ENCODE peak calls at places on chromosomes 12 and 14, in seven cellular contexts. C is effector memory CD8-positive, alpha-beta T cell; L is cerebellar nuclear complex; W is EL; B is NCI-H1092; S is osteocyte; K is epithelial cell of esophagus. U is an unnamed sample.

GRCh38 chr12:12384601-12385321 is 27.9 kb downstream of the BORCS5 start:
- DNase-seq in B (no peak), W (no peak), S (no peak), L (no peak), K (no peak), C (peak; percentile 31), U (peak; percentile 19)

GRCh38 chr12:47312794-47313426 is 233.2 kb upstream of the AMIGO2 start:
- DNase-seq in W (no peak), K (no peak), C (no peak), S (no peak), B (no peak), L (no peak), U (no peak)

GRCh38 chr12:69633061-69633460 is 22.4 kb upstream of the LRRC10 start:
- DNase-seq in K (peak; percentile 19), S (no peak), B (no peak), L (no peak), C (no peak), W (no peak), U (no peak)

GRCh38 chr12:58503731-58504520 is 416.4 kb downstream of the LRIG3 start:
- DNase-seq in S (no peak), B (no peak), C (no peak), W (peak; percentile 36), L (no peak), K (no peak), U (no peak)

GRCh38 chr12:20451759-20452158 is 83.4 kb downstream of the PDE3A start:
- DNase-seq in C (no peak), W (peak; percentile 88), K (no peak), S (no peak), B (no peak), L (no peak), U (no peak)

GRCh38 chr14:38073641-38074040 is 134.1 kb upstream of the SSTR1 start:
- DNase-seq in W (peak; percentile 62), B (no peak), S (no peak), L (no peak), K (no peak), C (no peak), U (no peak)

GRCh38 chr12:75479963-75480461 is 543 bp upstream of the GLIPR1 start:
- DNase-seq in K (peak; percentile 37), S (no peak), W (peak; percentile 59), C (peak; percentile 25), B (no peak), L (no peak), U (no peak)

GRCh38 chr14:76421662-76422061 is 45.7 kb downstream of the ESRRB start:
- DNase-seq in L (no peak), K (no peak), C (no peak), W (no peak), B (no peak), S (no peak), U (no peak)

GRCh38 chr14:99326041-99326710 is 54.2 kb upstream of the BCL11B start:
- DNase-seq in W (no peak), B (no peak), S (peak; percentile 56), C (no peak), L (no peak), K (no peak), U (no peak)

GRCh38 chr12:48221645-48222044 is 18.6 kb upstream of the OR10AD1 start:
- DNase-seq in S (no peak), B (no peak), W (no peak), L (no peak), C (no peak), K (no peak), U (no peak)

GRCh38 chr14:101028971-101029667 is 125.6 kb upstream of the RTL1 start:
- DNase-seq in B (peak; percentile 83), S (no peak), L (no peak), K (no peak), C (no peak), W (no peak), U (no peak)

GRCh38 chr14:77623201-77623600 is 6.8 kb upstream of the SPTLC2 start:
- DNase-seq in W (no peak), K (no peak), S (peak; percentile 54), B (no peak), C (no peak), L (no peak), U (no peak)

GRCh38 chr12:95116773-95117172 is 43.4 kb upstream of the NR2C1 start:
- DNase-seq in K (peak; percentile 99), C (no peak), L (no peak), B (no peak), S (no peak), W (no peak), U (no peak)

GRCh38 chr14:90630407-90630806 is 185.8 kb downstream of the TTC7B start:
- DNase-seq in K (peak; percentile 38), W (no peak), C (no peak), B (no peak), S (no peak), L (no peak), U (no peak)

GRCh38 chr14:69261761-69262331 is 1.9 kb downstream of the GALNT16 start:
- DNase-seq in C (no peak), L (no peak), W (peak; percentile 62), S (no peak), B (no peak), K (no peak), U (no peak)

GRCh38 chr14:76084374-76084773 is 67.3 kb upstream of the GPATCH2L start:
- DNase-seq in K (no peak), B (no peak), L (no peak), W (no peak), S (no peak), C (no peak), U (peak; percentile 40)

GRCh38 chr14:105026789-105027563 is 6.1 kb upstream of the CDCA4 start:
- DNase-seq in S (no peak), W (peak; percentile 60), L (no peak), C (no peak), B (no peak), K (peak; percentile 75), U (no peak)

GRCh38 chr14:99515301-99516155 is 34.3 kb downstream of the CCNK start:
- DNase-seq in C (no peak), W (no peak), L (no peak), B (no peak), K (no peak), S (no peak), U (no peak)

GRCh38 chr12:130795906-130796305 is 43.1 kb downstream of the STX2 start:
- DNase-seq in S (no peak), W (no peak), K (no peak), B (no peak), L (no peak), C (no peak), U (no peak)

GRCh38 chr12:92573104-92573503 is 129.7 kb upstream of the PLEKHG7 start:
- DNase-seq in C (no peak), S (no peak), L (no peak), W (no peak), B (no peak), K (peak; percentile 66), U (no peak)

GRCh38 chr14:75294649-75295033 is 16.0 kb downstream of the FOS start:
- DNase-seq in W (no peak), S (no peak), B (no peak), L (no peak), C (no peak), K (no peak), U (no peak)

GRCh38 chr12:91887957-91888356 is 257.7 kb downstream of the BTG1 start:
- DNase-seq in C (no peak), S (no peak), K (no peak), L (no peak), B (no peak), W (no peak), U (no peak)

GRCh38 chr12:4579305-4580097 is 17.5 kb downstream of the DYRK4 start:
- DNase-seq in B (no peak), W (peak; percentile 5), K (peak; percentile 29), S (no peak), C (no peak), L (no peak), U (no peak)

GRCh38 chr14:66444271-66444987 is 41.7 kb upstream of the CCDC196 start:
- DNase-seq in S (no peak), W (no peak), B (no peak), K (no peak), C (no peak), L (no peak), U (no peak)

GRCh38 chr14:103188691-103189480 is 65.6 kb downstream of the TNFAIP2 start:
- DNase-seq in C (peak; percentile 1), W (peak; percentile 41), K (peak; percentile 10), B (no peak), S (no peak), L (no peak), U (no peak)

GRCh38 chr12:79691299-79692248 is 810 bp upstream of the PAWR start:
- DNase-seq in K (peak; percentile 94), L (no peak), S (no peak), B (no peak), W (peak; percentile 90), C (no peak), U (no peak)

GRCh38 chr12:38159591-38160317 is 156.8 kb upstream of the ALG10B start:
- DNase-seq in K (no peak), L (no peak), C (no peak), W (no peak), S (peak; percentile 82), B (no peak), U (no peak)

GRCh38 chr14:95547272-95547625 is 12.4 kb downstream of the GLRX5 start:
- DNase-seq in S (no peak), B (no peak), C (no peak), W (no peak), L (no peak), K (no peak), U (no peak)

GRCh38 chr14:73744175-73744867 is 30.1 kb upstream of the PNMA1 start:
- DNase-seq in C (no peak), S (no peak), B (no peak), K (no peak), L (no peak), W (no peak), U (peak; percentile 25)

GRCh38 chr14:101076451-101077220 is 173.1 kb upstream of the RTL1 start:
- DNase-seq in S (peak; percentile 68), B (no peak), W (no peak), C (no peak), L (no peak), K (no peak), U (no peak)

GRCh38 chr14:55580401-55581010 is 499 bp downstream of the KTN1 start:
- DNase-seq in B (peak; percentile 8), C (peak; percentile 54), S (peak; percentile 86), K (peak; percentile 21), W (peak; percentile 37), L (no peak), U (no peak)

GRCh38 chr14:92409069-92409468 is 86.1 kb downstream of the SLC24A4 start:
- DNase-seq in C (no peak), W (peak; percentile 35), K (no peak), S (no peak), L (no peak), B (no peak), U (no peak)

GRCh38 chr12:68119724-68120211 is 39.8 kb downstream of the IFNG start:
- DNase-seq in S (no peak), C (peak; percentile 43), L (no peak), B (peak; percentile 2), K (peak; percentile 59), W (no peak), U (no peak)

GRCh38 chr12:22598141-22598762 is 26.7 kb upstream of the ETNK1 start:
- DNase-seq in L (no peak), W (no peak), S (no peak), B (no peak), C (no peak), K (no peak), U (no peak)

GRCh38 chr12:6443361-6443983 is 1.3 kb upstream of the CD27 start:
- DNase-seq in S (no peak), B (no peak), L (no peak), W (no peak), K (no peak), C (no peak), U (no peak)

GRCh38 chr12:100827901-100828520 is 33.4 kb downstream of the ANO4 start:
- DNase-seq in B (peak; percentile 7), K (peak; percentile 69), C (no peak), W (peak; percentile 44), S (no peak), L (no peak), U (peak; percentile 31)

GRCh38 chr14:70086685-70087379 is 101.9 kb downstream of the SLC8A3 start:
- DNase-seq in L (no peak), C (no peak), K (peak; percentile 68), W (peak; percentile 30), B (no peak), S (peak; percentile 21), U (peak; percentile 38)

GRCh38 chr12:105331805-105332251 is 1.3 kb downstream of the C12orf75 start:
- DNase-seq in K (peak; percentile 55), W (peak; percentile 40), S (no peak), B (no peak), C (peak; percentile 16), L (no peak), U (no peak)